ENCODE peak calls at places on chromosomes 3 and 15, in five cellular contexts. D is transverse colon, X is left ventricle myocardium inferior, W is body of pancreas, Z is BJ. F is an unnamed sample.

GRCh38 chr15:53527996-53528395 is 231.5 kb downstream of the WDR72 start:
- DNase-seq in D (no peak), X (no peak), W (no peak), Z (no peak), F (no peak)

GRCh38 chr3:188491276-188491687 is 337.3 kb downstream of the LPP start:
- DNase-seq in D (no peak), X (no peak), W (no peak), Z (no peak), F (no peak)

GRCh38 chr15:85587707-85588441 is 206.9 kb downstream of the KLHL25 start:
- DNase-seq in D (no peak), X (no peak), W (no peak), Z (no peak), F (no peak)

GRCh38 chr15:62647195-62647865 is 395.2 kb upstream of the TPM1 start:
- DNase-seq in D (peak), X (no peak), W (no peak), Z (peak), F (no peak)

GRCh38 chr3:71310595-71311319 is 272.8 kb downstream of the FOXP1 start:
- DNase-seq in D (peak), X (peak), W (no peak), Z (no peak), F (peak)

GRCh38 chr15:61115241-61115640 is 113.9 kb downstream of the RORA start:
- DNase-seq in D (no peak), X (no peak), W (no peak), Z (peak), F (peak)

GRCh38 chr3:126852536-126852935 is 130.4 kb upstream of the PLXNA1 start:
- DNase-seq in D (no peak), X (no peak), W (no peak), Z (no peak), F (no peak)

GRCh38 chr3:65758871-65759598 is 279.7 kb downstream of the MAGI1 start:
- DNase-seq in D (no peak), X (no peak), W (no peak), Z (no peak), F (no peak)

GRCh38 chr15:96887730-96888129 is 557.2 kb downstream of the NR2F2 start:
- DNase-seq in D (no peak), X (no peak), W (no peak), Z (no peak), F (no peak)

GRCh38 chr3:47715928-47716327 is 65.8 kb downstream of the SMARCC1 start:
- DNase-seq in D (no peak), X (no peak), W (peak), Z (no peak), F (peak)

GRCh38 chr3:129597792-129598381 is 8.6 kb downstream of the PLXND1 start:
- DNase-seq in D (no peak), X (no peak), W (no peak), Z (no peak), F (no peak)

GRCh38 chr3:14209596-14210280 is 31.1 kb downstream of the LSM3 start:
- DNase-seq in D (no peak), X (no peak), W (no peak), Z (no peak), F (no peak)

GRCh38 chr3:44883999-44884431 is 9.6 kb downstream of the TGM4 start:
- DNase-seq in D (no peak), X (no peak), W (no peak), Z (peak), F (peak)

GRCh38 chr3:69861556-69861955 is 122.3 kb downstream of the MITF start:
- DNase-seq in D (no peak), X (no peak), W (no peak), Z (no peak), F (no peak)

GRCh38 chr3:154242766-154243165 is 81.5 kb downstream of the DHX36 start:
- DNase-seq in D (no peak), X (no peak), W (no peak), Z (no peak), F (no peak)

GRCh38 chr15:74122403-74123130 is 7.8 kb upstream of the ISLR2 start:
- DNase-seq in D (no peak), X (no peak), W (no peak), Z (no peak), F (no peak)

GRCh38 chr3:107285197-107285596 is 92.0 kb upstream of the CCDC54 start:
- DNase-seq in D (no peak), X (no peak), W (no peak), Z (no peak), F (no peak)

GRCh38 chr15:89371145-89372044 is 36.8 kb upstream of the POLG start:
- DNase-seq in D (no peak), X (no peak), W (peak), Z (no peak), F (no peak)

GRCh38 chr15:89370120-89371077 is 35.8 kb upstream of the POLG start:
- DNase-seq in D (no peak), X (no peak), W (no peak), Z (no peak), F (no peak)

GRCh38 chr15:89374116-89375004 is 39.7 kb upstream of the POLG start:
- DNase-seq in D (no peak), X (no peak), W (no peak), Z (no peak), F (no peak)

GRCh38 chr15:89369548-89369947 is 34.9 kb upstream of the POLG start:
- DNase-seq in D (no peak), X (no peak), W (no peak), Z (no peak), F (no peak)

GRCh38 chr15:89372069-89373033 is 37.7 kb upstream of the POLG start:
- DNase-seq in D (no peak), X (no peak), W (no peak), Z (no peak), F (no peak)
- H3K4me3 ChIP-seq in D (no peak), X (no peak), W (no peak), Z (no peak), F (no peak)

DNA sequence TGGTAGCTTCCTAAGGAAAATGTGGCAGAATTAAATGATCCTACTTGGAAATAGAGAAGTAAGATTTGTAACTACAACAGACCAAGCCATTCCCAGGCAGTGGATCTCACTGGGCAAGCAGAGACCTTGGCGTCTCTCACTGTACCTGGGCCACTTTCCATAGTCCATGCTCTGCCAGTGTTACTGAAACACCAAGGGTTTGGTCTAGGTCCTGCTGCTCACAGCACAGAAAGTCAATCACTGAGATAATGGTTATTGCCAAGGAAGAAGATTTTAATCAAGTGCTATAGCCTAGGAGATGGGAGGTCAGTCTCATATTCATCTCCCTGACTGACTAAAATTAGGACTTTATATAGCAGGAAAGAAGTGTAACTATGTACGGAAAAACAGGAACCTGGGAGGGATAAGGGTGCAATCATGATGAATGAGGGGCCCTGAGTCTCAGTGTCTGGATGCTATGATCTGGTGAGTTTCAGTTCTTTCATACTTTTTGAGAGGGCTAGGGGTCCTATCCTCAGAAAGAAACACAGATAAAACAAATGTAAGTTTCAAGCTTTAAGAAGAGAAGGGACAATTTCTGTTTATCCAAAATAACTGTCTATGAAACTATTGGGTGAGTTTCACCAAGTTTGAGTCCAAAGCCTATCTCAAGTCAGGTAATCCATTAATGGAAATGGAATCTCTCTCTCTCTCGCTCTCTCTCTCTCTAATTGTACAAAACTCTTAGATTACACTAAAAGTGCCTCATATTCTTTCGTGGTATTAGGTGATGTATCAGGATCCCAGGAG is 20.6 kb downstream of the GPR15 start:
- DNase-seq in D (no peak), X (no peak), W (no peak), Z (no peak), F (no peak)
- H3K4me3 ChIP-seq in D (no peak), X (no peak), W (no peak), Z (no peak), F (no peak)

DNA sequence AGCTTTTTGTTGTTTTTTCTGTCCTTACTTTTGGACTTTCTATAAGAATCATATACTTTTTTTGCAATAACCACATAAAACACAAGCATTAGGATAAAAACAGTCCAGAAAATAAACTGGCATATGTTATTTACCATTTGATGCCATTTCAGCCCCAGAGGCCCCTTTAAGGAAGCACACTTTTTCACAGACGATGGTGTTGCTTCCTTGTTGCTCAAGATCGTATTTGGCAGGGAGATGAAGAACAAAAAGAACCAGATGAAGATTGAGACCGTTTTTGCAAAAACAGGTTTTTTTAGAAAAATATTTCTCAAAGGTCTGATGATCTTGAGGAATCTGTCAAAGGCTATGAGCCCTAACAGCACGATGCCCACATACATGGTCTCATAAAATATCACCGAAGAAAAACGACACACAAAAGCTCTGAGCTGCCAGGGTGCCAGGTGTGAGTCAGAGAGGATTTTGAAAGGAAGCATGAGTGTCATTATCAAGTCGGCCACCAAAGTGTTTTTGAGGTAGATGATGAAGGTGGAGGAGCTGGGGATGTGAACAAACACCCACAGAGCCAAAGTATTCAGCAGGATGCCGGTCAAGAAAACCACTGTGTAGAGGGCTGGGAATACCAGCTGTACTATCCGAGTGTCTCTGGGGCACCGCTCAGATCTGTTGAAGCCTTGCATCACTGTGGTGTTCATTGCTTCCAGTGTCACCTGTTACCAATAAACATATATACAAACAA is 882 bp downstream of the P2RY13 start:
- DNase-seq in D (no peak), X (no peak), W (no peak), Z (no peak), F (no peak)
- H3K4me3 ChIP-seq in D (no peak), X (peak), W (no peak), Z (no peak), F (no peak)

GRCh38 chr3:31561891-31562290 is 29.2 kb downstream of the STT3B start:
- DNase-seq in D (no peak), X (no peak), W (no peak), Z (no peak), F (no peak)
- H3K4me3 ChIP-seq in D (no peak), X (no peak), W (no peak), Z (no peak), F (no peak)

DNA sequence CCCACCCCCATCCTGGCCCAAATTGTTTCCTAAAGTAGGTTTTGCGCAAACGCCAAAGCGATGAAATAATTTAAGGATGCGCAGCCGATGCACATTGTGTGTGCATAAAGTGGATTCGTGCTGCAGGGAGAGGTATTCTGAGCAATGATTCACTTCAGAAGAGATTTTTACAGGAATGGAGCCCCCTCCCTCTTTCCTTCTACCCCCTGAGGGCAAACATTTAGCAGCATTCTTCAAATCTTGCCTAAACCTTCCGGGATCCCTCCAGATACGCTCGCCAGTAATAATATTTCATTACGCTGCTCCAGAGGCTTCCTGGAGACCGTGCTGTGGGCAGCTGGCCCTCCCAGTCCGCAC is 14.6 kb downstream of the ZIC4 start:
- DNase-seq in D (no peak), X (no peak), W (no peak), Z (peak), F (no peak)
- H3K4me3 ChIP-seq in D (no peak), X (peak), W (no peak), Z (peak), F (peak)